ENCODE peak calls at places on chromosomes 7 and 10, in five cellular contexts. K, G, X, Q and Y are unnamed samples.

GRCh38 chr10:97180367-97180763 is 5.4 kb downstream of the SLIT1 start:
- DNase-seq in G (no peak), X (no peak), Q (no peak), K (no peak), Y (no peak)

GRCh38 chr10:14889318-14889717 is 10.7 kb downstream of the SUV39H2 start:
- DNase-seq in Q (no peak), X (no peak), K (no peak), G (no peak), Y (no peak)

GRCh38 chr10:48814933-48815332 is 124.7 kb downstream of the LRRC18 start:
- DNase-seq in Q (no peak), K (no peak), G (no peak), X (peak), Y (no peak)

GRCh38 chr10:35012781-35013180 is 77.4 kb downstream of the CUL2 start:
- DNase-seq in X (no peak), G (no peak), K (no peak), Q (no peak), Y (no peak)

GRCh38 chr7:30927559-30927958 is 15.9 kb downstream of the AQP1 start:
- DNase-seq in X (no peak), K (no peak), Q (no peak), G (peak), Y (no peak)

GRCh38 chr7:157273208-157274202 is 63.3 kb upstream of the DNAJB6 start:
- DNase-seq in Q (peak), G (peak), K (peak), X (peak), Y (peak)

GRCh38 chr7:94330474-94331027 is 64.1 kb upstream of the COL1A2 start:
- DNase-seq in Q (no peak), X (no peak), G (no peak), K (no peak), Y (no peak)

GRCh38 chr10:14447112-14447839 is 116.6 kb upstream of the FRMD4A start:
- DNase-seq in K (no peak), Q (no peak), X (no peak), G (no peak), Y (no peak)

GRCh38 chr10:74825033-74825370 is 1.4 kb upstream of the KAT6B start:
- DNase-seq in K (no peak), Q (peak), G (peak), X (no peak), Y (peak)

GRCh38 chr7:43278088-43278644 is 165.7 kb downstream of the HECW1 start:
- DNase-seq in K (no peak), G (no peak), X (no peak), Q (no peak), Y (no peak)

GRCh38 chr7:83162402-83163256 is at the start of gene PCLO:
- DNase-seq in Q (no peak), G (no peak), K (no peak), X (peak), Y (peak)

GRCh38 chr10:103661951-103662405 is 168.5 kb downstream of the NEURL1 start:
- DNase-seq in K (no peak), G (no peak), Q (no peak), X (no peak), Y (no peak)

GRCh38 chr7:44077681-44078091 is 4.6 kb downstream of the POLM start:
- DNase-seq in G (no peak), X (no peak), K (no peak), Q (no peak), Y (no peak)

GRCh38 chr7:159070422-159071148 is 74.1 kb downstream of the VIPR2 start:
- DNase-seq in G (no peak), K (no peak), Q (no peak), X (peak), Y (no peak)

GRCh38 chr7:1286946-1287628 is 54.4 kb downstream of the UNCX start:
- DNase-seq in X (no peak), G (no peak), K (no peak), Q (no peak), Y (no peak)

GRCh38 chr10:93077860-93078337 is 4.2 kb downstream of the CYP26A1 start:
- DNase-seq in Q (no peak), K (no peak), X (no peak), G (no peak), Y (no peak)

GRCh38 chr10:109348324-109348723 is 575.0 kb downstream of the XPNPEP1 start:
- DNase-seq in Q (no peak), G (no peak), K (no peak), X (no peak), Y (no peak)

GRCh38 chr10:6589287-6590094 is 9.4 kb upstream of the PRKCQ start:
- DNase-seq in K (no peak), Q (no peak), G (no peak), X (no peak), Y (no peak)

GRCh38 chr7:75534727-75535307 is 42.7 kb downstream of the SPDYE5 start:
- DNase-seq in G (no peak), Q (no peak), X (peak), K (no peak), Y (no peak)

GRCh38 chr10:119723624-119724023 is 2.2 kb upstream of the INPP5F start:
- DNase-seq in G (no peak), X (no peak), Q (no peak), K (no peak), Y (no peak)

GRCh38 chr7:80264769-80265168 is 130.1 kb downstream of the GNAI1 start:
- DNase-seq in X (no peak), Q (no peak), K (no peak), G (no peak), Y (no peak)

GRCh38 chr7:140260338-140260737 is 83.6 kb upstream of the KDM7A start:
- DNase-seq in Q (no peak), G (no peak), X (no peak), K (no peak), Y (no peak)

GRCh38 chr7:106522691-106523090 is 138.3 kb downstream of the CCDC71L start:
- DNase-seq in Q (no peak), K (no peak), X (no peak), G (no peak), Y (no peak)

GRCh38 chr7:48140001-48140681 is 31.1 kb upstream of the ABCA13 start:
- DNase-seq in Q (no peak), K (no peak), X (no peak), G (no peak), Y (no peak)

GRCh38 chr7:30698481-30698880 is 16.2 kb upstream of the CRHR2 start:
- DNase-seq in K (no peak), G (no peak), X (no peak), Q (no peak), Y (no peak)

GRCh38 chr7:154953006-154953684 is 49.8 kb downstream of the PAXIP1 start:
- DNase-seq in K (no peak), Q (peak), G (peak), X (peak), Y (peak)

GRCh38 chr7:112009081-112009480 is 197.1 kb downstream of the DOCK4 start:
- DNase-seq in Q (no peak), X (peak), K (no peak), G (no peak), Y (no peak)

GRCh38 chr10:115827180-115827579 is 445.8 kb downstream of the GFRA1 start:
- DNase-seq in G (no peak), K (no peak), Q (no peak), X (no peak), Y (no peak)

GRCh38 chr7:136336932-136337331 is 359.8 kb upstream of the MTPN start:
- DNase-seq in K (no peak), G (no peak), X (no peak), Q (no peak), Y (no peak)

GRCh38 chr7:116534790-116535189 is 10.0 kb downstream of the CAV1 start:
- DNase-seq in Q (peak), G (no peak), X (no peak), K (no peak), Y (no peak)

GRCh38 chr10:61662794-61663259 is at the start of gene CABCOCO1:
- DNase-seq in K (no peak), X (peak), Q (peak), G (no peak), Y (peak)
- TF ChIP-seq CTCF in K (no peak), X (no peak), Q (no peak), G (no peak), Y (no peak)

GRCh38 chr10:122051609-122052385 is 62.8 kb downstream of the TACC2 start:
- DNase-seq in X (peak), K (peak), Q (peak), G (no peak), Y (peak)
- TF ChIP-seq CTCF in X (peak), K (peak), Q (peak), G (no peak), Y (peak)

GRCh38 chr7:149860821-149861727 is 12.7 kb upstream of the ATP6V0E2 start:
- DNase-seq in Q (no peak), G (no peak), K (no peak), X (no peak), Y (peak)
- TF ChIP-seq CTCF in Q (no peak), G (no peak), K (peak), X (peak), Y (peak)

GRCh38 chr10:131852161-131852822 is 48.5 kb upstream of the PPP2R2D start:
- DNase-seq in G (no peak), Q (peak), K (no peak), X (no peak), Y (no peak)
- TF ChIP-seq CTCF in G (no peak), Q (no peak), K (no peak), X (no peak), Y (no peak)

DNA sequence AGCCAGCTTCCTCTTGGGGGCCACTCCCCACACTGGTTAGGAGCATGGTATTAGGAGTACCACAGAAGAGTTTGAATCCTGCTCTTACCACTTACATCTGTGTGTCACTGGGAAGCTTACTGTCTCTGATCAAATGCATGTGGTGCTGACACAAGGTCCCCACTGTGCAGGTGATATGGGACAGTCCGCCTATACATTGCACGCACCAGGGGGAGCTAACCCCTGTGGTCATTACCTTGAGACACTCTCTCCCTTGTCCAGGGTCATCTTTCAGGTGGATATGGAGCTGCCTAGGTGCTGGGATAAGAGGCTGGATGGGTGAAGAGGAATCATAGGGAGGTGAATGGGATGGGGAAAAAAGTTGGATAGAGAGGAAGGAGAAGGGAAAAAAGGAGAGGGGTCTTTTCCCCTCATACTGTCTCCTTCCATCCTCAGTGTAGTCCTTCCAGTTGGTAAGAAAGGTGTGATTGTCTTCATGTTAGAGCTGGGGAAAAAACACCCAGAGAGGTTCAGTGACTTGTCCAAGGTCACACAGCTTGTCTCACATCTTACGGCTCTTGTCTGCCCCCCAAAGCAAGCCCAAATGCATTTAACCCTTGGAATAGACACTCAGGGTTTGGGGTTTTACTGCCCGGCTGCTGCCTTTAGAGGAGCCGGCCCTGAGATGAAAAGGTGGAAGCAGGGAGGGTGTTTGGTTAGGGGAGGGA is 125.9 kb downstream of the CDH23 start:
- DNase-seq in X (no peak), Q (no peak), G (no peak), K (no peak), Y (no peak)
- TF ChIP-seq CTCF in X (peak), Q (no peak), G (no peak), K (no peak), Y (no peak)